ENCODE peak calls at places on chromosomes 1 and 21, in seven cellular contexts. Q is activated naive CD8-positive, alpha-beta T cell treated with anti-CD3 and anti-CD28 coated beads, Interleukin-2, amount 50 U/mL, for 24 hours; B is retinal pigment epithelial cell; H is NCI-H1105 treated with DMSO at 0.1 percent for 48 hours; L is psoas muscle; R is stimulated activated CD4-positive, alpha-beta T cell treated with anti-CD3 and anti-CD28 coated beads, Interleukin-1b, Interleukin-23, amount 100 ng/mL, for 4 hours; M is lower leg skin. N is an unnamed sample.

GRCh38 chr1:205534444-205534985 is 30.0 kb downstream of the CDK18 start:
- DNase-seq in Q (no peak), B (no peak), H (no peak), L (peak), R (no peak), M (no peak), N (no peak)

GRCh38 chr1:24117722-24118409 is 5.9 kb upstream of the MYOM3 start:
- DNase-seq in Q (no peak), B (no peak), H (no peak), L (peak), R (no peak), M (no peak), N (no peak)

GRCh38 chr1:108561731-108562326 is 1.9 kb downstream of the EEIG2 start:
- DNase-seq in Q (peak), B (no peak), H (peak), L (peak), R (peak), M (no peak), N (no peak)

GRCh38 chr1:23100074-23100748 is 68.4 kb downstream of the LUZP1 start:
- DNase-seq in Q (peak), B (peak), H (no peak), L (no peak), R (no peak), M (peak), N (peak)

GRCh38 chr1:40661678-40662077 is 3.8 kb downstream of the RIMS3 start:
- DNase-seq in Q (no peak), B (no peak), H (no peak), L (no peak), R (no peak), M (no peak), N (no peak)

GRCh38 chr1:98662354-98662665 is 789 bp downstream of the SNX7 start:
- DNase-seq in Q (no peak), B (no peak), H (no peak), L (no peak), R (no peak), M (no peak), N (no peak)

GRCh38 chr1:113390871-113391642 is 742 bp downstream of the MAGI3 start:
- DNase-seq in Q (peak), B (no peak), H (peak), L (peak), R (peak), M (peak), N (no peak)

GRCh38 chr1:47431534-47431933 is 6.3 kb upstream of the FOXD2 start:
- DNase-seq in Q (no peak), B (no peak), H (no peak), L (no peak), R (no peak), M (no peak), N (no peak)

GRCh38 chr1:51345300-51345687 is 14.9 kb upstream of the TTC39A start:
- DNase-seq in Q (no peak), B (no peak), H (no peak), L (no peak), R (no peak), M (no peak), N (no peak)

GRCh38 chr1:65407875-65408274 is 12.6 kb upstream of the LEPR start:
- DNase-seq in Q (no peak), B (no peak), H (no peak), L (no peak), R (no peak), M (no peak), N (no peak)

GRCh38 chr1:153646672-153647374 is 11.7 kb upstream of the SNAPIN start:
- DNase-seq in Q (no peak), B (no peak), H (no peak), L (no peak), R (no peak), M (no peak), N (no peak)

GRCh38 chr1:235721982-235722381 is 72.4 kb upstream of the GNG4 start:
- DNase-seq in Q (no peak), B (no peak), H (no peak), L (no peak), R (no peak), M (no peak), N (no peak)

GRCh38 chr1:25210728-25211127 is 21.6 kb downstream of the SYF2 start:
- DNase-seq in Q (no peak), B (no peak), H (no peak), L (no peak), R (no peak), M (no peak), N (no peak)

GRCh38 chr21:41632748-41633475 is 125.0 kb upstream of the TMPRSS2 start:
- DNase-seq in Q (no peak), B (no peak), H (peak), L (no peak), R (no peak), M (no peak), N (no peak)

GRCh38 chr21:31374430-31374829 is 30.4 kb upstream of the TIAM1 start:
- DNase-seq in Q (no peak), B (no peak), H (no peak), L (no peak), R (no peak), M (no peak), N (no peak)

GRCh38 chr1:116763787-116764465 is 9.7 kb downstream of the CD2 start:
- DNase-seq in Q (peak), B (no peak), H (no peak), L (no peak), R (no peak), M (no peak), N (no peak)

GRCh38 chr1:39132505-39133339 is 71.8 kb upstream of the MACF1 start:
- DNase-seq in Q (no peak), B (no peak), H (no peak), L (peak), R (no peak), M (peak), N (no peak)

GRCh38 chr21:37371041-37371397 is 4.4 kb downstream of the DYRK1A start:
- DNase-seq in Q (no peak), B (no peak), H (no peak), L (no peak), R (no peak), M (no peak), N (no peak)

GRCh38 chr1:216183427-216183826 is 239.8 kb downstream of the USH2A start:
- DNase-seq in Q (no peak), B (peak), H (no peak), L (no peak), R (no peak), M (no peak), N (peak)

GRCh38 chr1:41735587-41736290 is 183.0 kb downstream of the HIVEP3 start:
- DNase-seq in Q (no peak), B (no peak), H (no peak), L (no peak), R (no peak), M (no peak), N (no peak)

GRCh38 chr1:24910751-24911650 is 19.1 kb downstream of the RUNX3 start:
- DNase-seq in Q (peak), B (peak), H (no peak), L (peak), R (no peak), M (peak), N (no peak)

GRCh38 chr1:151827853-151828252 is 3.7 kb downstream of the RORC start:
- DNase-seq in Q (no peak), B (no peak), H (no peak), L (peak), R (no peak), M (no peak), N (no peak)

GRCh38 chr1:208421511-208421910 is 177.3 kb upstream of the PLXNA2 start:
- DNase-seq in Q (no peak), B (no peak), H (no peak), L (no peak), R (no peak), M (no peak), N (no peak)

GRCh38 chr21:37758997-37759396 is 157.3 kb downstream of the KCNJ6 start:
- DNase-seq in Q (peak), B (no peak), H (peak), L (no peak), R (no peak), M (no peak), N (no peak)

GRCh38 chr1:224380003-224380402 is 23.3 kb downstream of the CNIH4 start:
- DNase-seq in Q (peak), B (no peak), H (no peak), L (no peak), R (no peak), M (no peak), N (no peak)

GRCh38 chr1:31569773-31570172 is 6.5 kb upstream of the TINAGL1 start:
- DNase-seq in Q (no peak), B (no peak), H (no peak), L (no peak), R (no peak), M (peak), N (no peak)

GRCh38 chr21:34054259-34054658 is 19.1 kb upstream of the MRPS6 start:
- DNase-seq in Q (no peak), B (no peak), H (no peak), L (no peak), R (no peak), M (no peak), N (no peak)

GRCh38 chr1:36768486-36769178 is 265.7 kb downstream of the GRIK3 start:
- DNase-seq in Q (no peak), B (no peak), H (no peak), L (no peak), R (no peak), M (no peak), N (no peak)

GRCh38 chr1:187715483-187715882 is 886.7 kb downstream of the PLA2G4A start:
- DNase-seq in Q (no peak), B (no peak), H (no peak), L (no peak), R (no peak), M (no peak), N (no peak)